ENCODE peak calls at places on chromosomes 2 and 18, in eight cellular contexts. R is pancreas; A is endothelial cell of umbilical vein; W is Panc1; P is neural progenitor cell; Q is coronary artery; E is cardiac muscle cell; B is CD8-positive, alpha-beta T cell. Z is an unnamed sample.

GRCh38 chr18:74679679-74680076 is 82.0 kb downstream of the ZNF407 start:
- DNase-seq in R (no peak), A (no peak), W (no peak), P (no peak), Q (no peak), E (no peak), B (no peak), Z (no peak)

GRCh38 chr2:155442755-155443372 is 744.4 kb downstream of the KCNJ3 start:
- DNase-seq in R (no peak), A (no peak), W (no peak), P (no peak), Q (no peak), E (no peak), B (no peak), Z (peak; percentile 57)

GRCh38 chr2:124542932-124543640 is 518.0 kb downstream of the CNTNAP5 start:
- DNase-seq in R (no peak), A (no peak), W (no peak), P (no peak), Q (no peak), E (no peak), B (no peak), Z (no peak)

GRCh38 chr18:39561136-39561535 is 1995.5 kb upstream of the CELF4 start:
- DNase-seq in R (no peak), A (peak; percentile 93), W (no peak), P (no peak), Q (no peak), E (peak; percentile 46), B (no peak), Z (no peak)

GRCh38 chr2:44934962-44935853 is 6.3 kb upstream of the SIX3 start:
- DNase-seq in R (no peak), A (no peak), W (no peak), P (peak; percentile 83), Q (no peak), E (no peak), B (no peak), Z (peak; percentile 47)

GRCh38 chr2:136010126-136010525 is 24.7 kb upstream of the DARS1 start:
- DNase-seq in R (no peak), A (no peak), W (no peak), P (no peak), Q (no peak), E (no peak), B (no peak), Z (no peak)

GRCh38 chr2:9139491-9140443 is 66.8 kb upstream of the ASAP2 start:
- DNase-seq in R (peak; percentile 42), A (peak; percentile 67), W (peak; percentile 41), P (peak; percentile 85), Q (no peak), E (peak; percentile 70), B (peak; percentile 32), Z (peak; percentile 88)

GRCh38 chr2:64980192-64980591 is 9.0 kb upstream of the SLC1A4 start:
- DNase-seq in R (no peak), A (no peak), W (no peak), P (no peak), Q (no peak), E (no peak), B (no peak), Z (no peak)

GRCh38 chr2:11305958-11306357 is 38.5 kb downstream of the ROCK2 start:
- DNase-seq in R (no peak), A (no peak), W (no peak), P (no peak), Q (no peak), E (peak; percentile 78), B (no peak), Z (no peak)

GRCh38 chr2:240994161-240994896 is 4.1 kb upstream of the SNED1 start:
- DNase-seq in R (no peak), A (no peak), W (no peak), P (no peak), Q (no peak), E (no peak), B (no peak), Z (peak; percentile 44)

GRCh38 chr2:231692847-231693246 is 15.5 kb upstream of the PTMA start:
- DNase-seq in R (no peak), A (no peak), W (no peak), P (no peak), Q (no peak), E (no peak), B (no peak), Z (peak; percentile 83)

GRCh38 chr18:53004798-53005197 is 664.8 kb downstream of the DCC start:
- DNase-seq in R (no peak), A (no peak), W (no peak), P (no peak), Q (no peak), E (no peak), B (no peak), Z (no peak)

GRCh38 chr2:98891591-98891990 is 44.4 kb downstream of the CRACDL start:
- DNase-seq in R (no peak), A (peak; percentile 18), W (no peak), P (no peak), Q (no peak), E (no peak), B (no peak), Z (no peak)

GRCh38 chr2:46167406-46167805 is 129.8 kb upstream of the EPAS1 start:
- DNase-seq in R (no peak), A (no peak), W (no peak), P (no peak), Q (no peak), E (no peak), B (no peak), Z (no peak)

GRCh38 chr2:14220101-14220500 is 412.4 kb upstream of the LRATD1 start:
- DNase-seq in R (no peak), A (no peak), W (no peak), P (no peak), Q (no peak), E (no peak), B (no peak), Z (no peak)

GRCh38 chr2:28869494-28870145 is 489 bp downstream of the TRMT61B start:
- DNase-seq in R (no peak), A (no peak), W (no peak), P (peak; percentile 17), Q (no peak), E (no peak), B (peak; percentile 8), Z (no peak)

GRCh38 chr2:97728091-97728596 is 14.8 kb downstream of the ZAP70 start:
- DNase-seq in R (no peak), A (no peak), W (no peak), P (no peak), Q (no peak), E (peak; percentile 42), B (no peak), Z (peak; percentile 32)

GRCh38 chr2:157867703-157868102 is 8.4 kb downstream of the ACVR1 start:
- DNase-seq in R (no peak), A (no peak), W (no peak), P (no peak), Q (no peak), E (no peak), B (no peak), Z (no peak)

GRCh38 chr2:157866666-157867642 is 9.2 kb downstream of the ACVR1 start:
- DNase-seq in R (no peak), A (no peak), W (no peak), P (no peak), Q (no peak), E (no peak), B (no peak), Z (no peak)

GRCh38 chr2:157871415-157871814 is 4.7 kb downstream of the ACVR1 start:
- DNase-seq in R (no peak), A (no peak), W (no peak), P (no peak), Q (no peak), E (no peak), B (no peak), Z (no peak)

GRCh38 chr2:157866202-157866601 is 9.9 kb downstream of the ACVR1 start:
- DNase-seq in R (no peak), A (peak; percentile 75), W (no peak), P (peak; percentile 30), Q (no peak), E (peak; percentile 55), B (no peak), Z (no peak)

DNA sequence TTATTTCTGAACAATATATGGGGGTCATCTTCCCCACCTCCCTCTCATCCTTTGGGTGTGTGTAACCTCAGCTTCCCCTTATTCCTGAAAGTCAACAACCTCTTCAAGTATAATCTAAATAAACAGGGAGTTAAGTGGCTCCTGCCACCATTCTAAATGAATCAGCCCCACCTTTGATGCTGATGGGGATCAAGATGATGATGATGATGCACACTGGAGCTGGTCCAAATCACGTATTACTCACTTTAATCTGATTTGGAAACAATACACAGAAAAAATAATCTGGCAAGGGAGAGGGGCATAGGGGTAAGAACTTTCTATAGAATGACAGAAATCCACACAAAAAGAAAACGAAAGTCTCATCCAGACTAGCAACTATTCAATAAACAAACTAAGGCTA is 7.1 kb downstream of the ACVR1 start:
- DNase-seq in R (no peak), A (peak; percentile 45), W (no peak), P (no peak), Q (no peak), E (no peak), B (no peak), Z (no peak)
- H3K4me3 ChIP-seq in R (no peak overlapping the region), A (no peak overlapping the region), W (no peak overlapping the region), P (no peak overlapping the region), Q (no peak overlapping the region), E (no peak overlapping the region), B (no peak overlapping the region), Z (no peak overlapping the region)

DNA sequence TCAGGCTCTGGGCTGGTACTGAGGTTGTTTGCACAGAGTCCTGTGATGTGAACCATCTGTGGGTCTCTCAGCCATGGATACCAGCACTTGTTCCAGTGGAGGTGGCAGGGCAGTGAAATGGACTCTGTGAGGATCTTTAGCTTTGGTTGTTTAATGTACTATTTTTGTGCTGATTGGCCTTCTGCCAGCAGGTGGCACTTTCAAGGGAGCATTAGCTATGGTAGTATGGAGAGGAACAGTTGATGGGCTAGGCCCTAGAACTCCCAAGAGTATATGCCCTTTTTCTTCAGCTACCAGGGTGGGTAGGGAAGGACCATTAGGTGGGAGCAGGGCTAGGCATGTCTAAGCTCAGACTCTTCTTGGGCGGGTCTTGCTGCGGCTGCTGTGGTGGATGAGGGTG is 257.0 kb upstream of the GYPC start:
- DNase-seq in R (no peak), A (no peak), W (no peak), P (no peak), Q (no peak), E (no peak), B (no peak), Z (no peak)
- TF ChIP-seq CTCF in R (no peak), A (no peak), W (no peak), P (peak; percentile 36), Q (no peak), E (no peak), B (no peak), Z (no peak)

GRCh38 chr2:70965506-70965905 is 12.9 kb upstream of the ANKRD53 start:
- DNase-seq in R (peak; percentile 0), A (no peak), W (no peak), P (no peak), Q (peak; percentile 41), E (no peak), B (no peak), Z (peak; percentile 14)
- H3K4me3 ChIP-seq in R (no peak overlapping the region), A (no peak overlapping the region), W (peak overlapping the region; percentile 35), P (no peak overlapping the region), Q (no peak overlapping the region), E (no peak overlapping the region), B (peak overlapping the region; percentile 80), Z (peak overlapping the region; percentile 55)

DNA sequence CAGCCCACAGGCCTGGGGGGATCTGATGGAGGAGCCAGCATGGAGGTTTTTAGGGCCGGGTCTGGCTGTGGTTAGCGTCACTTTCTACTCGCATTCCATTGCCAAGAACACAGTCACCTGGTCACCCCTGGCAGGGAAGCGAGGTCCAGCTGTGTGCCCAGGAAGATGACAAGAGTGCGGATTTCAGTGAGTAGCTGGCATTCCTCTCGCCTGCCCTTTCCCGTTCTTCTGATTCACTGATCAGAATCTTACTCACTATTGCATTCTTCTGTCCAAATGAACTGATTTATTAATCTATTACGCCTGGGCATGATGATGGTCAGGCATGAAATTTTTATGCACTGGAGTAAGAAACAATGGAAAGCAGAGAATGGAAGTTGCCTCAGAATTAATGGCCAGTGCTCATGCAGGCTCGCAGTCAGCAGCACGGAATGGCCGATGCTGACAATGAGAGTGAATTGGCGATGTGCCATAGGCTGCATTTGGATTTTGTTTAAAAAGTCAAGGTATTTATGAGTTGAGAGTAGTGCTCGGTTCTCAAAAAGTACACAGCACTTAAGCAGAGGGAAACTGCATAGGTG is 76.4 kb upstream of the MGAT5 start:
- DNase-seq in R (peak; percentile 54), A (peak; percentile 88), W (no peak), P (no peak), Q (no peak), E (no peak), B (no peak), Z (no peak)
- TF ChIP-seq CTCF in R (no peak), A (no peak), W (no peak), P (no peak), Q (no peak), E (no peak), B (no peak), Z (no peak)